ENCODE peak calls at places on chromosome 1, in seven cellular contexts. One of them, this sample, is unnamed. For H3K9me2, the result is how much of the 10 kb centered on the place peaks cover.

GRCh38 chr1:53899206-53899628 is 5.2 kb downstream of the DIO1 start:
- DNase-seq in SK-N-SH: no peak
- DNase-seq in GM23338: no peak
- DNase-seq in GM23248: no peak
- DNase-seq in MM.1S: no peak
- DNase-seq in PC-9: no peak
- DNase-seq in PC-3: peak
- DNase-seq in this sample: no peak

GRCh38 chr1:9239622-9240401 is 5.2 kb downstream of the H6PD start:
- DNase-seq in SK-N-SH: no peak
- DNase-seq in GM23338: no peak
- DNase-seq in GM23248: peak
- DNase-seq in MM.1S: peak
- DNase-seq in PC-9: no peak
- DNase-seq in PC-3: no peak
- DNase-seq in this sample: no peak

GRCh38 chr1:1212780-1213152 is 1.2 kb downstream of the TNFRSF4 start:
- DNase-seq in SK-N-SH: peak
- DNase-seq in GM23338: no peak
- DNase-seq in GM23248: no peak
- DNase-seq in MM.1S: no peak
- DNase-seq in PC-9: no peak
- DNase-seq in PC-3: no peak
- DNase-seq in this sample: no peak

GRCh38 chr1:218669431-218669830 is 324.3 kb downstream of the TGFB2 start:
- DNase-seq in SK-N-SH: no peak
- DNase-seq in GM23338: no peak
- DNase-seq in GM23248: no peak
- DNase-seq in MM.1S: no peak
- DNase-seq in PC-9: no peak
- DNase-seq in PC-3: no peak
- DNase-seq in this sample: no peak

GRCh38 chr1:155086856-155087535 is 8.4 kb downstream of the EFNA3 start:
- DNase-seq in SK-N-SH: no peak
- DNase-seq in GM23338: peak
- DNase-seq in GM23248: no peak
- DNase-seq in MM.1S: no peak
- DNase-seq in PC-9: no peak
- DNase-seq in PC-3: no peak
- DNase-seq in this sample: peak

GRCh38 chr1:69485616-69486015 is 82.1 kb upstream of the LRRC7 start:
- DNase-seq in SK-N-SH: no peak
- DNase-seq in GM23338: no peak
- DNase-seq in GM23248: no peak
- DNase-seq in MM.1S: no peak
- DNase-seq in PC-9: no peak
- DNase-seq in PC-3: no peak
- DNase-seq in this sample: no peak

GRCh38 chr1:25703671-25704637 is 87.4 kb downstream of the MAN1C1 start:
- DNase-seq in SK-N-SH: peak
- DNase-seq in GM23338: no peak
- DNase-seq in GM23248: no peak
- DNase-seq in MM.1S: peak
- DNase-seq in PC-9: no peak
- DNase-seq in PC-3: no peak
- DNase-seq in this sample: no peak

GRCh38 chr1:235442788-235443429 is 61.3 kb downstream of the B3GALNT2 start:
- DNase-seq in SK-N-SH: no peak
- DNase-seq in GM23338: no peak
- DNase-seq in GM23248: peak
- DNase-seq in MM.1S: no peak
- DNase-seq in PC-9: peak
- DNase-seq in PC-3: peak
- DNase-seq in this sample: no peak

GRCh38 chr1:194975913-194976312 is 1632.3 kb downstream of the KCNT2 start:
- DNase-seq in SK-N-SH: no peak
- DNase-seq in GM23338: no peak
- DNase-seq in GM23248: peak
- DNase-seq in MM.1S: no peak
- DNase-seq in PC-9: no peak
- DNase-seq in PC-3: peak
- DNase-seq in this sample: no peak

GRCh38 chr1:67674260-67675011 is 10.6 kb upstream of the GADD45A start:
- DNase-seq in SK-N-SH: peak
- DNase-seq in GM23338: peak
- DNase-seq in GM23248: peak
- DNase-seq in MM.1S: peak
- DNase-seq in PC-9: no peak
- DNase-seq in PC-3: no peak
- DNase-seq in this sample: peak

GRCh38 chr1:178048883-178049282 is 45.0 kb upstream of the RASAL2 start:
- DNase-seq in SK-N-SH: no peak
- DNase-seq in GM23338: no peak
- DNase-seq in GM23248: no peak
- DNase-seq in MM.1S: no peak
- DNase-seq in PC-9: no peak
- DNase-seq in PC-3: no peak
- DNase-seq in this sample: no peak

GRCh38 chr1:51329443-51330325 is 678 bp downstream of the TTC39A start:
- DNase-seq in SK-N-SH: peak
- DNase-seq in GM23338: no peak
- DNase-seq in GM23248: no peak
- DNase-seq in MM.1S: no peak
- DNase-seq in PC-9: peak
- DNase-seq in PC-3: peak
- DNase-seq in this sample: no peak

GRCh38 chr1:150365945-150366344 is 2.0 kb downstream of the RPRD2 start:
- DNase-seq in SK-N-SH: peak
- DNase-seq in GM23338: no peak
- DNase-seq in GM23248: peak
- DNase-seq in MM.1S: no peak
- DNase-seq in PC-9: no peak
- DNase-seq in PC-3: peak
- DNase-seq in this sample: peak

GRCh38 chr1:234925440-234926251 is 203.0 kb downstream of the TOMM20 start:
- DNase-seq in SK-N-SH: no peak
- DNase-seq in GM23338: peak
- DNase-seq in GM23248: peak
- DNase-seq in MM.1S: peak
- DNase-seq in PC-9: peak
- DNase-seq in PC-3: peak
- DNase-seq in this sample: no peak

GRCh38 chr1:193553562-193553961 is 367.1 kb upstream of the B3GALT2 start:
- DNase-seq in SK-N-SH: no peak
- DNase-seq in GM23338: no peak
- DNase-seq in GM23248: no peak
- DNase-seq in MM.1S: no peak
- DNase-seq in PC-9: no peak
- DNase-seq in PC-3: no peak
- DNase-seq in this sample: no peak

GRCh38 chr1:1569341-1569740 is 5.3 kb downstream of the SSU72 start:
- DNase-seq in SK-N-SH: no peak
- DNase-seq in GM23338: no peak
- DNase-seq in GM23248: no peak
- DNase-seq in MM.1S: no peak
- DNase-seq in PC-9: no peak
- DNase-seq in PC-3: no peak
- DNase-seq in this sample: no peak

GRCh38 chr1:162502928-162503327 is 5.3 kb downstream of the UHMK1 start:
- DNase-seq in SK-N-SH: no peak
- DNase-seq in GM23338: no peak
- DNase-seq in GM23248: peak
- DNase-seq in MM.1S: no peak
- DNase-seq in PC-9: no peak
- DNase-seq in PC-3: peak
- DNase-seq in this sample: no peak

GRCh38 chr1:176164014-176164678 is 42.9 kb downstream of the COP1 start:
- DNase-seq in SK-N-SH: no peak
- DNase-seq in GM23338: no peak
- DNase-seq in GM23248: no peak
- DNase-seq in MM.1S: no peak
- DNase-seq in PC-9: no peak
- DNase-seq in PC-3: no peak
- DNase-seq in this sample: no peak

GRCh38 chr1:36154765-36155559 is 998 bp upstream of the MAP7D1 start:
- DNase-seq in SK-N-SH: peak
- DNase-seq in GM23338: peak
- DNase-seq in GM23248: peak
- DNase-seq in MM.1S: no peak
- DNase-seq in PC-9: peak
- DNase-seq in PC-3: no peak
- DNase-seq in this sample: no peak

GRCh38 chr1:147717051-147717705 is 43.2 kb downstream of the GJA5 start:
- DNase-seq in SK-N-SH: no peak
- DNase-seq in GM23338: no peak
- DNase-seq in GM23248: no peak
- DNase-seq in MM.1S: no peak
- DNase-seq in PC-9: peak
- DNase-seq in PC-3: peak
- DNase-seq in this sample: peak

GRCh38 chr1:1360511-1361169 is 2.3 kb upstream of the MXRA8 start:
- DNase-seq in SK-N-SH: peak
- DNase-seq in GM23338: no peak
- DNase-seq in GM23248: peak
- DNase-seq in MM.1S: no peak
- DNase-seq in PC-9: peak
- DNase-seq in PC-3: peak
- DNase-seq in this sample: no peak

GRCh38 chr1:50969611-50970507 is at the start of gene CDKN2C:
- DNase-seq in SK-N-SH: peak
- DNase-seq in GM23338: peak
- DNase-seq in GM23248: peak
- DNase-seq in MM.1S: no peak
- DNase-seq in PC-9: peak
- DNase-seq in PC-3: peak
- DNase-seq in this sample: peak

GRCh38 chr1:177010246-177010825 is 154.2 kb downstream of the ASTN1 start:
- DNase-seq in SK-N-SH: no peak
- DNase-seq in GM23338: no peak
- DNase-seq in GM23248: no peak
- DNase-seq in MM.1S: no peak
- DNase-seq in PC-9: no peak
- DNase-seq in PC-3: no peak
- DNase-seq in this sample: no peak

GRCh38 chr1:171841931-171842723 is 829 bp downstream of the DNM3 start:
- DNase-seq in SK-N-SH: peak
- DNase-seq in GM23338: peak
- DNase-seq in GM23248: peak
- DNase-seq in MM.1S: no peak
- DNase-seq in PC-9: no peak
- DNase-seq in PC-3: no peak
- DNase-seq in this sample: no peak

GRCh38 chr1:181793826-181794225 is 267.7 kb downstream of the ZNF648 start:
- DNase-seq in SK-N-SH: no peak
- DNase-seq in GM23338: no peak
- DNase-seq in GM23248: no peak
- DNase-seq in MM.1S: no peak
- DNase-seq in PC-9: no peak
- DNase-seq in PC-3: no peak
- DNase-seq in this sample: no peak
- H3K9me2 ChIP-seq in SK-N-SH: under half
- H3K9me2 ChIP-seq in GM23338: under half
- H3K9me2 ChIP-seq in GM23248: under half
- H3K9me2 ChIP-seq in MM.1S: under half
- H3K9me2 ChIP-seq in PC-9: under half
- H3K9me2 ChIP-seq in PC-3: under half
- H3K9me2 ChIP-seq in this sample: under half

GRCh38 chr1:158212315-158212714 is 31.6 kb downstream of the CD1D start:
- DNase-seq in SK-N-SH: no peak
- DNase-seq in GM23338: peak
- DNase-seq in GM23248: no peak
- DNase-seq in MM.1S: no peak
- DNase-seq in PC-9: no peak
- DNase-seq in PC-3: no peak
- DNase-seq in this sample: no peak
- H3K9me2 ChIP-seq in SK-N-SH: under half
- H3K9me2 ChIP-seq in GM23338: under half
- H3K9me2 ChIP-seq in GM23248: under half
- H3K9me2 ChIP-seq in MM.1S: under half
- H3K9me2 ChIP-seq in PC-9: under half
- H3K9me2 ChIP-seq in PC-3: under half
- H3K9me2 ChIP-seq in this sample: under half

DNA sequence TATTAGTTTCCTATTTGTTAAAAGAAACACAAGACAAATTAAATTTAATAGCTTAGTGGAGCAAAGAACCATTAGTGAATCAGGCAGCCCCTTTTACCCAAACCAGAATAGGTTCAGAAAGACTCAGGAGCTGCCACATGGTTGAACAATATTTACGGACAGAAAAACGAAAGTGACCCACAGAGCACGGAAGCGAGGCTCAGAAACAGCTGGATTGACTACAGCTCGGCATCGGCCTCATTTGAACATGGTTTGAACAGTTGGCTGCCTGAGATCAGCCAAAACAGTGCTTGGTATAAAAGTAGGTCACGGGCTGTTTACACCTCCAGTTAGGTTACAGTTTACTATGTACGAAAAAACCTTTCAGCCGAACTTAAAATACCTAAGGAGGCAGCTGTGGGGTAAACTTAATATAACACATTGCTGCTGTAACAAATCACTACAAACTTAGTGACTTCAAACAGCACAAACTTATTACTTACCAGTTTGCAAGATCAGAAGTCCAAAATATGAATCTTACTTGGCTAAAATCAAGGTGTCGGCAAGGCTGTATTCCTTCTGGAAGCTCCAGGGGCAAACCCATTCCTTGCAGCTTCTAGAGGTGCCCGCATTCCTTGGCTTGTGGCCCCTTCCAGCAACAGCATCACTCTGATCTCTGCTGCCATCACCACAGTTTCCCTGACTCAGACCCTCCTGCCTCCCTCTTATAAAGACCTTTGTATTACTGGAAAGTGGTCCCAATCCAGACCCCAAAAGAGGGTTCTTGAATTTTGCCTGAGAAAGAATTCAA is 11.8 kb downstream of the PADI4 start:
- DNase-seq in SK-N-SH: no peak
- DNase-seq in GM23338: no peak
- DNase-seq in GM23248: no peak
- DNase-seq in MM.1S: peak
- DNase-seq in PC-9: no peak
- DNase-seq in PC-3: no peak
- DNase-seq in this sample: no peak
- H3K9me2 ChIP-seq in SK-N-SH: under half
- H3K9me2 ChIP-seq in GM23338: under half
- H3K9me2 ChIP-seq in GM23248: under half
- H3K9me2 ChIP-seq in MM.1S: under half
- H3K9me2 ChIP-seq in PC-9: under half
- H3K9me2 ChIP-seq in PC-3: under half
- H3K9me2 ChIP-seq in this sample: under half

GRCh38 chr1:153242160-153242559 is 17.3 kb upstream of the LORICRIN start:
- DNase-seq in SK-N-SH: no peak
- DNase-seq in GM23338: no peak
- DNase-seq in GM23248: no peak
- DNase-seq in MM.1S: no peak
- DNase-seq in PC-9: no peak
- DNase-seq in PC-3: no peak
- DNase-seq in this sample: no peak

GRCh38 chr1:153232553-153232952 is 15.2 kb downstream of the PRR9 start:
- DNase-seq in SK-N-SH: no peak
- DNase-seq in GM23338: no peak
- DNase-seq in GM23248: no peak
- DNase-seq in MM.1S: no peak
- DNase-seq in PC-9: no peak
- DNase-seq in PC-3: no peak
- DNase-seq in this sample: no peak

GRCh38 chr1:153233448-153233847 is 16.1 kb downstream of the PRR9 start:
- DNase-seq in SK-N-SH: no peak
- DNase-seq in GM23338: no peak
- DNase-seq in GM23248: no peak
- DNase-seq in MM.1S: peak
- DNase-seq in PC-9: no peak
- DNase-seq in PC-3: no peak
- DNase-seq in this sample: no peak

GRCh38 chr1:153238536-153238935 is 21.0 kb upstream of the LORICRIN start:
- DNase-seq in SK-N-SH: no peak
- DNase-seq in GM23338: peak
- DNase-seq in GM23248: no peak
- DNase-seq in MM.1S: no peak
- DNase-seq in PC-9: no peak
- DNase-seq in PC-3: peak
- DNase-seq in this sample: no peak
- H3K9me2 ChIP-seq in SK-N-SH: under half
- H3K9me2 ChIP-seq in GM23338: under half
- H3K9me2 ChIP-seq in GM23248: under half
- H3K9me2 ChIP-seq in MM.1S: under half
- H3K9me2 ChIP-seq in PC-9: under half
- H3K9me2 ChIP-seq in PC-3: under half
- H3K9me2 ChIP-seq in this sample: under half

This sample was measured in Karpas-422.